ENCODE peak calls at places on chromosomes 7 and 10, in ten cellular contexts. X is A549, C is transverse colon, U is ovary, R is stomach, K is HepG2, G is esophagus muscularis mucosa, M is sigmoid colon, O is SK-N-SH, T is K562. D is an unnamed sample.

GRCh38 chr10:49183596-49184542 is 4.3 kb downstream of the TMEM273 start:
- DNase-seq in X (no peak), C (no peak), U (no peak), R (peak; percentile 18), K (no peak), G (no peak), M (no peak), O (no peak), T (peak; percentile 70), D (no peak)

GRCh38 chr10:31034041-31034918 is 2.6 kb upstream of the ZNF438 start:
- DNase-seq in X (no peak), C (no peak), U (no peak), R (no peak), K (no peak), G (no peak), M (no peak), O (no peak), T (no peak), D (no peak)

GRCh38 chr7:30470783-30471182 is 7.8 kb downstream of the NOD1 start:
- DNase-seq in X (no peak), C (peak; percentile 53), U (peak; percentile 64), R (no peak), K (no peak), G (no peak), M (peak; percentile 87), O (no peak), T (peak; percentile 18), D (peak; percentile 50)

GRCh38 chr10:11595395-11595692 is 16.1 kb downstream of the USP6NL start:
- DNase-seq in X (no peak), C (no peak), U (no peak), R (no peak), K (no peak), G (no peak), M (no peak), O (peak; percentile 12), T (no peak), D (no peak)

GRCh38 chr7:28685291-28685659 is 272.9 kb downstream of the TRIL start:
- DNase-seq in X (no peak), C (peak; percentile 21), U (no peak), R (no peak), K (no peak), G (no peak), M (peak; percentile 73), O (peak; percentile 28), T (no peak), D (no peak)

GRCh38 chr7:877312-878232 is 1.2 kb downstream of the GET4 start:
- DNase-seq in X (no peak), C (peak; percentile 48), U (no peak), R (peak; percentile 56), K (peak; percentile 23), G (no peak), M (no peak), O (peak; percentile 68), T (peak; percentile 84), D (no peak)

GRCh38 chr10:113616244-113617074 is 47.4 kb downstream of the NRAP start:
- DNase-seq in X (peak; percentile 21), C (no peak), U (no peak), R (no peak), K (peak; percentile 6), G (no peak), M (no peak), O (peak; percentile 21), T (peak; percentile 32), D (no peak)

GRCh38 chr7:1981201-1981877 is 251.4 kb downstream of the MAD1L1 start:
- DNase-seq in X (no peak), C (no peak), U (no peak), R (no peak), K (no peak), G (no peak), M (no peak), O (no peak), T (no peak), D (no peak)

GRCh38 chr10:99527526-99528255 is 5.1 kb upstream of the NKX2-3 start:
- DNase-seq in X (no peak), C (no peak), U (no peak), R (no peak), K (no peak), G (no peak), M (no peak), O (peak; percentile 39), T (no peak), D (no peak)

GRCh38 chr10:99528867-99529285 is 3.9 kb upstream of the NKX2-3 start:
- DNase-seq in X (no peak), C (no peak), U (no peak), R (no peak), K (no peak), G (no peak), M (no peak), O (no peak), T (no peak), D (no peak)

GRCh38 chr10:99525897-99526296 is 6.8 kb upstream of the NKX2-3 start:
- DNase-seq in X (no peak), C (no peak), U (no peak), R (no peak), K (no peak), G (no peak), M (no peak), O (no peak), T (no peak), D (no peak)

GRCh38 chr10:99528256-99528866 is 4.4 kb upstream of the NKX2-3 start:
- DNase-seq in X (no peak), C (no peak), U (no peak), R (no peak), K (no peak), G (no peak), M (no peak), O (no peak), T (no peak), D (no peak)

DNA sequence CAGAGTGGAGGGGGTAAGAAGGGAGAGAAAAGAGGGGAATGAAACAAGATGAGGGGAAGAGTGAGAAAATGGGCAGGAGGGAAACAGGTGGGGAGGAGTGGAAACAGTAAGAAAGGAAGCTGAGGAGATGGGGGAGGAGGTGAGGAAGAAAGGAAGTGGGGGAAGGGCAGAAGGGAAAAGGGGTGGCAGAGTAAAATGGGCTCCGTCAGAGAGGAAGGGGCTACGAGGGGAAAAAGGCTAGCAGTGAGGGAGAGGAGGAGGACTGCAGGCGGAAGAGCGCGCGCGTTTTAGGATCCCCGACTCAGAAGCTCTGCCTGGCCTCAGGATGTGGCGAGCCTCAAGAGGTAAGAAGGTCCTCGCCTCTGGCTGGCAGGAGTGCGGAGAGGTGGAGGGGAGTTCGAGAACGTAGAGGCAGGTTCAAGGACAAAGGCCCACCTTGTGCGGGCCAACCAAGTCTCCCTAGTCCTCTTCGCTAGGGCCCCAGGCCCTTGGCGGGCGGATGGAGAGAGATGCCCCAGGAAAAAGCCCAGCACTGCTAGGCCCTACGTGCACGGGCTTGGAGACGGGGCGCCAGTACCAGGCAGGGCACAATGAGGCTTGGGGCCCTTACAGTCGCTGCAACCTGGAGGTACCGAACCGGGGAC is 5.8 kb upstream of the NKX2-3 start:
- DNase-seq in X (no peak), C (no peak), U (no peak), R (no peak), K (no peak), G (no peak), M (no peak), O (peak; percentile 20), T (no peak), D (no peak)
- H3K4me1 ChIP-seq in X (no peaks in the 10 kb centered on the region), C (peaks cover 11% of the 10 kb centered on the region), U (no peaks in the 10 kb centered on the region), R (peaks cover 35% of the 10 kb centered on the region), K (peaks cover 18% of the 10 kb centered on the region), G (peaks cover 11% of the 10 kb centered on the region), M (peaks cover 54% of the 10 kb centered on the region), O (no peaks in the 10 kb centered on the region), T (peaks cover 26% of the 10 kb centered on the region), D (peaks cover 49% of the 10 kb centered on the region)

GRCh38 chr10:22137542-22137941 is 80.3 kb downstream of the EBLN1 start:
- DNase-seq in X (no peak), C (no peak), U (no peak), R (no peak), K (no peak), G (no peak), M (no peak), O (no peak), T (no peak), D (no peak)

GRCh38 chr10:22133640-22134624 is 83.9 kb downstream of the EBLN1 start:
- DNase-seq in X (no peak), C (no peak), U (no peak), R (no peak), K (no peak), G (no peak), M (no peak), O (peak; percentile 77), T (peak; percentile 26), D (no peak)

GRCh38 chr10:22135591-22135990 is 82.2 kb downstream of the EBLN1 start:
- DNase-seq in X (no peak), C (no peak), U (no peak), R (no peak), K (no peak), G (no peak), M (no peak), O (no peak), T (no peak), D (no peak)
- TF ChIP-seq EP300 in X (no peak), C (no peak), U (no peak), R (no peak), K (no peak), G (no peak), M (no peak), O (no peak), T (no peak), D (no peak)

GRCh38 chr10:14588084-14588937 is 186.4 kb downstream of the FAM107B start:
- DNase-seq in X (peak; percentile 40), C (no peak), U (no peak), R (no peak), K (peak; percentile 84), G (no peak), M (no peak), O (no peak), T (no peak), D (no peak)

GRCh38 chr10:14585287-14586193 is 189.2 kb downstream of the FAM107B start:
- DNase-seq in X (no peak), C (no peak), U (no peak), R (peak; percentile 77), K (peak; percentile 35), G (no peak), M (no peak), O (no peak), T (no peak), D (no peak)

GRCh38 chr10:14584643-14585042 is 190.1 kb downstream of the FAM107B start:
- DNase-seq in X (no peak), C (no peak), U (no peak), R (peak; percentile 59), K (no peak), G (no peak), M (no peak), O (no peak), T (no peak), D (no peak)

GRCh38 chr10:14586901-14587300 is 187.8 kb downstream of the FAM107B start:
- DNase-seq in X (no peak), C (peak; percentile 51), U (no peak), R (peak; percentile 73), K (no peak), G (no peak), M (no peak), O (no peak), T (no peak), D (no peak)

DNA sequence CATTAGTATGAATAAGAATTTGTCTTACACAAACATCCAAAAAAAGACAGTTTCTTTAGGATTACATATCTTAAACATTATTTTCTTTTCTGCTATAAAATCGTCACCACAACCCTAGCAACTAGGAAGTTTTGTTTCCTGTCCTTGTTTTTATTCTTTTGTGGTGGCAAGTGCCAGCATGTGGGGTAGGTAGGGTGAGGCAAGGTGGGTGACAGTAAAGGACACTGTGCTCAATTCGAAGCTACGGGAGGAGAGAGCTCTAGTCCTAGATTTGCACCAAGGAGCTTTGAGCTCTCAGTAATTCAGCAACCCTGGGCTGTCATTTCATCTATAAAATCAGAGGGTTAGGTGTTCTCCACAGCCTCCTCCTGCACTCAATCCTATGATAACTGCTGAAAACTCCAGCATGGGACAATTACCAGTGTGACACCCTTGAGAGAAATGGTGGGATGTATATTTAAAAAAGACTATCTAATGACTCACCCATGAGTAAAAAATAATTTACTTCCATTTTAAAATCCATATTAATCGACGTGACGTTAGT is 187.1 kb downstream of the FAM107B start:
- DNase-seq in X (no peak), C (no peak), U (no peak), R (no peak), K (no peak), G (no peak), M (no peak), O (no peak), T (no peak), D (no peak)
- H3K4me1 ChIP-seq in X (peaks cover 83% of the 10 kb centered on the region), C (peaks cover 21% of the 10 kb centered on the region), U (no peaks in the 10 kb centered on the region), R (peaks cover 86% of the 10 kb centered on the region), K (peaks cover 64% of the 10 kb centered on the region), G (no peaks in the 10 kb centered on the region), M (no peaks in the 10 kb centered on the region), O (peaks cover 20% of the 10 kb centered on the region), T (no peaks in the 10 kb centered on the region), D (peaks cover 21% of the 10 kb centered on the region)

GRCh38 chr7:36130236-36130945 is 22.7 kb upstream of the EEPD1 start:
- DNase-seq in X (no peak), C (no peak), U (no peak), R (no peak), K (no peak), G (peak; percentile 62), M (no peak), O (no peak), T (no peak), D (no peak)
- TF ChIP-seq EP300 in X (no peak), C (no peak), U (no peak), R (no peak), K (no peak), G (no peak), M (no peak), O (no peak), T (no peak), D (no peak)